ENCODE peak calls at places on chromosome 20, in eight cellular contexts. One of them, this sample, is unnamed.

GRCh38 chr20:36091561-36092423 is 62.7 kb upstream of the EPB41L1 start:
- DNase-seq in right lobe of liver: no peak
- DNase-seq in psoas muscle: no peak
- DNase-seq in Karpas-422: no peak
- DNase-seq in CD8-positive, alpha-beta T cell: no peak
- DNase-seq in upper lobe of right lung: no peak
- DNase-seq in lower lobe of right lung: no peak
- DNase-seq in transverse colon: no peak
- DNase-seq in this sample: no peak

GRCh38 chr20:51387125-51387865 is 155.2 kb downstream of the NFATC2 start:
- DNase-seq in right lobe of liver: no peak
- DNase-seq in psoas muscle: no peak
- DNase-seq in Karpas-422: peak
- DNase-seq in CD8-positive, alpha-beta T cell: no peak
- DNase-seq in upper lobe of right lung: no peak
- DNase-seq in lower lobe of right lung: no peak
- DNase-seq in transverse colon: no peak
- DNase-seq in this sample: no peak

GRCh38 chr20:4949833-4950178 is 51.5 kb downstream of the SLC23A2 start:
- DNase-seq in right lobe of liver: no peak
- DNase-seq in psoas muscle: no peak
- DNase-seq in Karpas-422: peak
- DNase-seq in CD8-positive, alpha-beta T cell: no peak
- DNase-seq in upper lobe of right lung: no peak
- DNase-seq in lower lobe of right lung: no peak
- DNase-seq in transverse colon: no peak
- DNase-seq in this sample: peak

GRCh38 chr20:50111120-50111828 is 1.7 kb downstream of the UBE2V1 start:
- DNase-seq in right lobe of liver: no peak
- DNase-seq in psoas muscle: no peak
- DNase-seq in Karpas-422: no peak
- DNase-seq in CD8-positive, alpha-beta T cell: no peak
- DNase-seq in upper lobe of right lung: no peak
- DNase-seq in lower lobe of right lung: no peak
- DNase-seq in transverse colon: no peak
- DNase-seq in this sample: peak

GRCh38 chr20:57469418-57470211 is 55.3 kb downstream of the CTCFL start:
- DNase-seq in right lobe of liver: peak
- DNase-seq in psoas muscle: no peak
- DNase-seq in Karpas-422: peak
- DNase-seq in CD8-positive, alpha-beta T cell: no peak
- DNase-seq in upper lobe of right lung: peak
- DNase-seq in lower lobe of right lung: no peak
- DNase-seq in transverse colon: no peak
- DNase-seq in this sample: no peak

GRCh38 chr20:50121858-50122271 is 8.9 kb upstream of the UBE2V1 start:
- DNase-seq in right lobe of liver: no peak
- DNase-seq in psoas muscle: no peak
- DNase-seq in Karpas-422: peak
- DNase-seq in CD8-positive, alpha-beta T cell: no peak
- DNase-seq in upper lobe of right lung: peak
- DNase-seq in lower lobe of right lung: no peak
- DNase-seq in transverse colon: no peak
- DNase-seq in this sample: peak

GRCh38 chr20:50189681-50190250 is 864 bp upstream of the CEBPB start:
- DNase-seq in right lobe of liver: peak
- DNase-seq in psoas muscle: peak
- DNase-seq in Karpas-422: no peak
- DNase-seq in CD8-positive, alpha-beta T cell: no peak
- DNase-seq in upper lobe of right lung: peak
- DNase-seq in lower lobe of right lung: peak
- DNase-seq in transverse colon: peak
- DNase-seq in this sample: peak

GRCh38 chr20:14723614-14724013 is 386.2 kb upstream of the FLRT3 start:
- DNase-seq in right lobe of liver: no peak
- DNase-seq in psoas muscle: no peak
- DNase-seq in Karpas-422: no peak
- DNase-seq in CD8-positive, alpha-beta T cell: no peak
- DNase-seq in upper lobe of right lung: no peak
- DNase-seq in lower lobe of right lung: no peak
- DNase-seq in transverse colon: no peak
- DNase-seq in this sample: no peak

GRCh38 chr20:16368645-16369292 is 204.5 kb downstream of the KIF16B start:
- DNase-seq in right lobe of liver: no peak
- DNase-seq in psoas muscle: peak
- DNase-seq in Karpas-422: no peak
- DNase-seq in CD8-positive, alpha-beta T cell: no peak
- DNase-seq in upper lobe of right lung: no peak
- DNase-seq in lower lobe of right lung: no peak
- DNase-seq in transverse colon: no peak
- DNase-seq in this sample: peak

GRCh38 chr20:15068486-15068885 is 731.1 kb upstream of the FLRT3 start:
- DNase-seq in right lobe of liver: no peak
- DNase-seq in psoas muscle: no peak
- DNase-seq in Karpas-422: no peak
- DNase-seq in CD8-positive, alpha-beta T cell: no peak
- DNase-seq in upper lobe of right lung: no peak
- DNase-seq in lower lobe of right lung: no peak
- DNase-seq in transverse colon: no peak
- DNase-seq in this sample: no peak

GRCh38 chr20:25580711-25581110 is 4.6 kb downstream of the NINL start:
- DNase-seq in right lobe of liver: no peak
- DNase-seq in psoas muscle: no peak
- DNase-seq in Karpas-422: no peak
- DNase-seq in CD8-positive, alpha-beta T cell: no peak
- DNase-seq in upper lobe of right lung: peak
- DNase-seq in lower lobe of right lung: peak
- DNase-seq in transverse colon: no peak
- DNase-seq in this sample: peak

GRCh38 chr20:17868146-17868545 is 100.4 kb downstream of the SNX5 start:
- DNase-seq in right lobe of liver: no peak
- DNase-seq in psoas muscle: no peak
- DNase-seq in Karpas-422: no peak
- DNase-seq in CD8-positive, alpha-beta T cell: no peak
- DNase-seq in upper lobe of right lung: no peak
- DNase-seq in lower lobe of right lung: no peak
- DNase-seq in transverse colon: no peak
- DNase-seq in this sample: no peak

GRCh38 chr20:53611449-53611894 is 17.8 kb upstream of the ZNF217 start:
- DNase-seq in right lobe of liver: no peak
- DNase-seq in psoas muscle: no peak
- DNase-seq in Karpas-422: no peak
- DNase-seq in CD8-positive, alpha-beta T cell: peak
- DNase-seq in upper lobe of right lung: no peak
- DNase-seq in lower lobe of right lung: no peak
- DNase-seq in transverse colon: peak
- DNase-seq in this sample: peak

GRCh38 chr20:18165553-18165952 is 27.9 kb downstream of the KAT14 start:
- DNase-seq in right lobe of liver: no peak
- DNase-seq in psoas muscle: no peak
- DNase-seq in Karpas-422: no peak
- DNase-seq in CD8-positive, alpha-beta T cell: no peak
- DNase-seq in upper lobe of right lung: no peak
- DNase-seq in lower lobe of right lung: no peak
- DNase-seq in transverse colon: no peak
- DNase-seq in this sample: no peak

GRCh38 chr20:2759143-2759542 is 41.3 kb downstream of the CPXM1 start:
- DNase-seq in right lobe of liver: no peak
- DNase-seq in psoas muscle: no peak
- DNase-seq in Karpas-422: no peak
- DNase-seq in CD8-positive, alpha-beta T cell: no peak
- DNase-seq in upper lobe of right lung: no peak
- DNase-seq in lower lobe of right lung: no peak
- DNase-seq in transverse colon: no peak
- DNase-seq in this sample: no peak

GRCh38 chr20:2755451-2756055 is 44.9 kb downstream of the CPXM1 start:
- DNase-seq in right lobe of liver: no peak
- DNase-seq in psoas muscle: no peak
- DNase-seq in Karpas-422: no peak
- DNase-seq in CD8-positive, alpha-beta T cell: no peak
- DNase-seq in upper lobe of right lung: no peak
- DNase-seq in lower lobe of right lung: no peak
- DNase-seq in transverse colon: no peak
- DNase-seq in this sample: no peak

GRCh38 chr20:2757969-2758368 is 42.5 kb downstream of the CPXM1 start:
- DNase-seq in right lobe of liver: no peak
- DNase-seq in psoas muscle: no peak
- DNase-seq in Karpas-422: no peak
- DNase-seq in CD8-positive, alpha-beta T cell: no peak
- DNase-seq in upper lobe of right lung: no peak
- DNase-seq in lower lobe of right lung: no peak
- DNase-seq in transverse colon: no peak
- DNase-seq in this sample: no peak

GRCh38 chr20:2756056-2756611 is 44.3 kb downstream of the CPXM1 start:
- DNase-seq in right lobe of liver: no peak
- DNase-seq in psoas muscle: no peak
- DNase-seq in Karpas-422: no peak
- DNase-seq in CD8-positive, alpha-beta T cell: no peak
- DNase-seq in upper lobe of right lung: no peak
- DNase-seq in lower lobe of right lung: no peak
- DNase-seq in transverse colon: no peak
- DNase-seq in this sample: peak

DNA sequence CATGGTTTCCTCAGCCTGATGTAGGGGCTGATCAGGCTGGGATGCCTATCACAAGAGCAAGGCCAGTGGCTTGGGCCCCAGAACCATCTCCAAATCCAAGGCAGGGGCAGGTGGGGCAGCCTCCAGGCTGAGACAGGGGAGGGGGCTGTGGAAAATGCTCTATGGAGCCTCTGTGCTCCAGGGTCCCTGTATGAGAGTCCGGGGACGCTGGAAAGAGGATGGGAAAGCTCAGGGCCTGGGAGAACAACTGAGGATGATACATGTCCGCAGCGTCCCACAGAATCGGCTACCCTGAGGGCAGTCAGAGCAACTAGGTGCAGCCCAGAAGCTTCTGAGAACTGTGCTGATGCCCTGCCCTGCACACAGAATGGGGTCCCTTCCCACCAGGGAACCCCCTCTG is 43.4 kb downstream of the CPXM1 start:
- DNase-seq in right lobe of liver: no peak
- DNase-seq in psoas muscle: no peak
- DNase-seq in Karpas-422: no peak
- DNase-seq in CD8-positive, alpha-beta T cell: no peak
- DNase-seq in upper lobe of right lung: no peak
- DNase-seq in lower lobe of right lung: no peak
- DNase-seq in transverse colon: no peak
- DNase-seq in this sample: no peak
- H3K4me3 ChIP-seq in right lobe of liver: no peak
- H3K4me3 ChIP-seq in psoas muscle: no peak
- H3K4me3 ChIP-seq in Karpas-422: no peak
- H3K4me3 ChIP-seq in CD8-positive, alpha-beta T cell: no peak
- H3K4me3 ChIP-seq in upper lobe of right lung: no peak
- H3K4me3 ChIP-seq in lower lobe of right lung: no peak
- H3K4me3 ChIP-seq in transverse colon: no peak
- H3K4me3 ChIP-seq in this sample: no peak

GRCh38 chr20:62201173-62202082 is 18.6 kb downstream of the MTG2 start:
- DNase-seq in right lobe of liver: peak
- DNase-seq in psoas muscle: peak
- DNase-seq in Karpas-422: no peak
- DNase-seq in CD8-positive, alpha-beta T cell: no peak
- DNase-seq in upper lobe of right lung: no peak
- DNase-seq in lower lobe of right lung: peak
- DNase-seq in transverse colon: no peak
- DNase-seq in this sample: no peak
- H3K27ac ChIP-seq in right lobe of liver: no peak
- H3K27ac ChIP-seq in psoas muscle: no peak
- H3K27ac ChIP-seq in Karpas-422: no peak
- H3K27ac ChIP-seq in CD8-positive, alpha-beta T cell: no peak
- H3K27ac ChIP-seq in upper lobe of right lung: no peak
- H3K27ac ChIP-seq in lower lobe of right lung: no peak
- H3K27ac ChIP-seq in transverse colon: no peak
- H3K27ac ChIP-seq in this sample: no peak

DNA sequence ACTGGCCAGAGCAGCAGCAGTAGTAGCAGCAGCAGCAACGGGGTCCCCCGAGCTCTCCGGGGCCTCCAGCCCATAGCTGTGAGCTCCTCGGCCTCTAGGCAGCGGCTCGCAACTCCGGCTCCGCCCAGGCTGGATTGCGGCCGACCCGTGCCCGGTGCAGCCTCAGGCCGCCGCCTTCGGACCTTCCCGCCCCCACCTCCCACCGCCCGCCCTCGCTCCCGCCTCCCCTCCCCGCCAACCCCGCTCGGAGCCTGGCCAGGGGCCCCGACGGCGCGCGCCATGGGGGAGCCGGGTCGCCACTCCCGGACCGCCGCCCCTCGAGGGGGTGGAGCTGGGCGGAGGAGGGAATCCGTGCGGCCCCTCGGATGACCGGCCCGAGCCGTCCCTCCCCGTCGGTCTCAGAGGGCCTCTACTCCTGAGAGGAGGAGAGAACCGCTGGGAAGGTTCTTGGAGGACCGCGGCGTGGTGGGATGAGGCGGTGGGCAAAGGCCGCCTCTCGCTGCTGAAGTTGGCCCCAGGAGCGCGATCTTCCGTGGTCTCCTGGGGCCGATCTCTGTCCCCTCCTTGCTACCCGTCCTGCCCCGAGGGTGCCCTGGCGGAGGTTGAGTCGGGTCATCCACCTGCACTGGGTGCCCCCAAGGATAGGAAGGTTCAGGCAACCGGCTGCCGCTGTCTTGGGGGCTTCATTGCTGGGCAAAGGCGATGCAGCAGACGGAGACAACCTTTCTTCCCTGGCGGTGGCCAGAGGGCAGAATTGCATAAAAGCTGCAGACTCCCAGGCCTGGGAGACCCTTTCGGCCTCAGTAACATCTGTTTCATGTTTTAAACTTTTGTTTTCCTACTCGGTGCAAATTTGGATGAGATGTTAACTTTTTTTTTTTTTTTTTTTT is at the start of gene ADAM33:
- DNase-seq in right lobe of liver: no peak
- DNase-seq in psoas muscle: peak
- DNase-seq in Karpas-422: no peak
- DNase-seq in CD8-positive, alpha-beta T cell: no peak
- DNase-seq in upper lobe of right lung: no peak
- DNase-seq in lower lobe of right lung: no peak
- DNase-seq in transverse colon: peak
- DNase-seq in this sample: peak
- H3K4me3 ChIP-seq in right lobe of liver: peak
- H3K4me3 ChIP-seq in psoas muscle: peak
- H3K4me3 ChIP-seq in Karpas-422: no peak
- H3K4me3 ChIP-seq in CD8-positive, alpha-beta T cell: no peak
- H3K4me3 ChIP-seq in upper lobe of right lung: peak
- H3K4me3 ChIP-seq in lower lobe of right lung: peak
- H3K4me3 ChIP-seq in transverse colon: peak
- H3K4me3 ChIP-seq in this sample: peak

DNA sequence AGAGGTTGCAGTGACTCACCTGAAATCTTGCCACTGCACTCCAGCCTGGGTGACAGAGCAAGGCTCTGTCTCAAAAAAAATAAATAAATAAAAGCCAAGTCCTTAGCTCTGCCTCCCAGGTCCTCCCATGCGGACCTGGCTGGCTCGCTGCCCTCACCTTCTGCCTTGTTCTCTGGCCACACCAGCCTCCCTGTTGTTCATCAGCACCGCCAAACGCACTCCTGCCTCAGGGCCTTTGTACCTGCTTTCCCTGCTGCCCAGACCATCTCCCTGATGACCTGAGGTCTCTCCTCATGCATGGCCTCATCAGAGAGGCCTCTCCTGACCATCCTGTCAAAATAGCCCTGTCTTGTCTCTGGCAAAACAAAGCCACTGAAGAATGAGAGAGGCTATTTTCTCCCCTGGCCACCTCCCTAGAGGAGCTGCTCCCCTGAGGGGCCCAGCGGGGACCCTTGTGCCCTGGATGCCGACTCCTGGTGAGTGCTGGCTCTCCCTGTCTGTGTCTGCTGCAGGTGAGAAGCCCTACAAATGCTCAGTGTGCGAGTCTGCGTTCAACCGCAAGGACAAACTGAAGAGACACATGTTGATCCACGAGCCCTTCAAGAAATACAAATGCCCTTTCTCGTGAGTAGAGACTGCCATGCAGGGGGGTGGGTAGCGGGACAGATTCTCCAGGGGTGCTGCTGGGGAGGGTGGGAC is 22.6 kb upstream of the CHMP4B start:
- DNase-seq in right lobe of liver: no peak
- DNase-seq in psoas muscle: peak
- DNase-seq in Karpas-422: no peak
- DNase-seq in CD8-positive, alpha-beta T cell: no peak
- DNase-seq in upper lobe of right lung: no peak
- DNase-seq in lower lobe of right lung: no peak
- DNase-seq in transverse colon: peak
- DNase-seq in this sample: no peak
- H3K27ac ChIP-seq in right lobe of liver: no peak
- H3K27ac ChIP-seq in psoas muscle: no peak
- H3K27ac ChIP-seq in Karpas-422: no peak
- H3K27ac ChIP-seq in CD8-positive, alpha-beta T cell: no peak
- H3K27ac ChIP-seq in upper lobe of right lung: peak
- H3K27ac ChIP-seq in lower lobe of right lung: peak
- H3K27ac ChIP-seq in transverse colon: peak
- H3K27ac ChIP-seq in this sample: peak

This sample was measured in cardiac muscle cell.